ENCODE peak calls at places on chromosomes 5 and 9, in nine cellular contexts. I, B, W, L, N, P, K, J and H are unnamed samples.

GRCh38 chr9:120974921-120975320 is 48.3 kb upstream of the TRAF1 start:
- DNase-seq in W (no peak), N (no peak), B (no peak), K (no peak), I (no peak), L (no peak), J (no peak), P (no peak), H (no peak)

GRCh38 chr5:143495823-143496275 is 92.4 kb upstream of the NR3C1 start:
- DNase-seq in P (peak; percentile 35), N (peak; percentile 50), L (no peak), B (no peak), W (peak; percentile 69), I (no peak), K (peak; percentile 45), J (no peak), H (no peak)

GRCh38 chr9:759541-759940 is 82.0 kb upstream of the DMRT1 start:
- DNase-seq in I (no peak), P (no peak), K (no peak), J (no peak), B (no peak), W (no peak), L (no peak), N (no peak), H (no peak)

GRCh38 chr5:112649882-112650281 is 87.8 kb upstream of the APC start:
- DNase-seq in W (no peak), B (no peak), I (no peak), L (no peak), N (no peak), J (no peak), K (no peak), P (no peak), H (no peak)

GRCh38 chr9:137764171-137764671 is 113.4 kb upstream of the CACNA1B start:
- DNase-seq in K (no peak), I (no peak), P (no peak), J (no peak), B (no peak), W (no peak), N (no peak), L (no peak), H (no peak)

GRCh38 chr9:121889990-121890563 is 203.0 kb downstream of the TTLL11 start:
- DNase-seq in N (no peak), B (no peak), J (no peak), P (peak; percentile 62), W (peak; percentile 63), L (peak; percentile 4), K (no peak), I (no peak), H (no peak)

GRCh38 chr9:127626752-127627493 is 14.8 kb downstream of the STXBP1 start:
- DNase-seq in L (no peak), W (no peak), N (no peak), B (no peak), K (no peak), I (no peak), P (peak; percentile 58), J (no peak), H (no peak)

GRCh38 chr5:37792976-37793328 is 46.9 kb downstream of the GDNF start:
- DNase-seq in N (no peak), J (no peak), K (no peak), I (no peak), W (peak; percentile 96), P (peak; percentile 73), L (no peak), B (no peak), H (peak; percentile 79)

GRCh38 chr5:25850581-25850980 is 1187.8 kb downstream of the CDH9 start:
- DNase-seq in W (no peak), L (no peak), B (no peak), N (no peak), I (no peak), K (no peak), J (no peak), P (peak; percentile 68), H (peak; percentile 12)

GRCh38 chr9:4301971-4302427 is 2.1 kb upstream of the GLIS3 start:
- DNase-seq in L (peak; percentile 71), J (no peak), I (no peak), W (peak; percentile 90), P (peak; percentile 83), B (no peak), N (peak; percentile 99), K (peak; percentile 9), H (peak; percentile 73)

GRCh38 chr9:113352411-113352810 is 3.1 kb downstream of the BSPRY start:
- DNase-seq in B (no peak), K (no peak), W (no peak), N (no peak), I (no peak), P (no peak), J (no peak), L (no peak), H (no peak)

GRCh38 chr5:138148811-138149210 is 9.6 kb upstream of the NME5 start:
- DNase-seq in N (peak; percentile 86), J (no peak), K (peak; percentile 80), I (no peak), L (no peak), P (peak; percentile 87), B (no peak), W (peak; percentile 87), H (peak; percentile 48)

GRCh38 chr5:169914766-169915165 is 65.5 kb downstream of the INSYN2B start:
- DNase-seq in W (peak; percentile 36), L (no peak), B (no peak), P (peak; percentile 18), K (no peak), J (no peak), I (no peak), N (peak; percentile 22), H (peak; percentile 20)

GRCh38 chr5:33114361-33114760 is 326.4 kb upstream of the TARS1 start:
- DNase-seq in B (no peak), P (no peak), K (no peak), J (no peak), N (no peak), I (no peak), W (no peak), L (no peak), H (no peak)

GRCh38 chr5:126857472-126858410 is 80.8 kb downstream of the LMNB1 start:
- DNase-seq in L (no peak), B (no peak), K (no peak), J (no peak), I (no peak), P (no peak), W (no peak), N (no peak), H (no peak)

GRCh38 chr9:110303136-110303535 is 34.5 kb downstream of the TXNDC8 start:
- DNase-seq in N (peak; percentile 64), W (peak; percentile 50), P (no peak), J (no peak), L (no peak), I (no peak), K (no peak), B (no peak), H (no peak)

GRCh38 chr5:76561959-76562358 is 61.2 kb downstream of the F2RL2 start:
- DNase-seq in B (no peak), L (no peak), N (no peak), J (no peak), P (no peak), K (no peak), W (no peak), I (no peak), H (no peak)

GRCh38 chr9:136511670-136512592 is 29.1 kb upstream of the SEC16A start:
- DNase-seq in L (no peak), K (no peak), N (no peak), I (no peak), W (no peak), B (peak; percentile 72), P (no peak), J (no peak), H (no peak)

GRCh38 chr9:87002517-87002916 is 55.2 kb upstream of the GAS1 start:
- DNase-seq in K (no peak), B (no peak), W (no peak), I (no peak), J (no peak), L (no peak), N (no peak), P (no peak), H (no peak)

GRCh38 chr5:135502836-135503520 is 32.8 kb downstream of the NEUROG1 start:
- DNase-seq in J (peak; percentile 35), K (no peak), I (no peak), B (no peak), W (no peak), L (no peak), P (no peak), N (no peak), H (no peak)